ENCODE peak calls at places on chromosomes 4 and X, in nine cellular contexts. N is left cardiac atrium; F is mucosa of descending colon; S is NB4; M is stimulated activated CD4-positive, alpha-beta T cell treated with anti-CD3 and anti-CD28 coated beads, Interleukin-1b, Interleukin-23, amount 100 ng/mL, for 1 hour; J is NCI-H1694 treated with DMSO at 0.1 percent for 48 hours; E is fibroblast of lung; U is LoVo; K is DMS53. R is an unnamed sample.

GRCh38 chr4:26806331-26806730 is 54.3 kb upstream of the STIM2 start:
- DNase-seq in N (no peak), F (no peak), S (no peak), M (no peak), J (no peak), E (peak; percentile 43), U (no peak), K (no peak), R (no peak)

GRCh38 chrX:47648376-47648775 is 2.0 kb downstream of the ELK1 start:
- DNase-seq in N (no peak), F (no peak), S (no peak), M (no peak), J (no peak), E (peak; percentile 22), U (no peak), K (no peak), R (no peak)

GRCh38 chrX:22800360-22800759 is 199.4 kb upstream of the DDX53 start:
- DNase-seq in N (peak; percentile 23), F (peak; percentile 9), S (peak; percentile 86), M (no peak), J (no peak), E (peak; percentile 93), U (no peak), K (peak; percentile 50), R (no peak)

GRCh38 chr4:34193451-34194154 is 2050.7 kb downstream of the ARAP2 start:
- DNase-seq in N (no peak), F (no peak), S (no peak), M (no peak), J (no peak), E (peak; percentile 32), U (no peak), K (no peak), R (no peak)

GRCh38 chrX:111361751-111362150 is 50.2 kb downstream of the DCX start:
- DNase-seq in N (no peak), F (no peak), S (no peak), M (no peak), J (no peak), E (no peak), U (no peak), K (no peak), R (no peak)

GRCh38 chr4:81818385-81818784 is 346.7 kb upstream of the RASGEF1B start:
- DNase-seq in N (no peak), F (no peak), S (no peak), M (no peak), J (no peak), E (no peak), U (no peak), K (no peak), R (no peak)

GRCh38 chr4:86302242-86302641 is 57.6 kb downstream of the MAPK10 start:
- DNase-seq in N (peak; percentile 36), F (peak; percentile 11), S (no peak), M (no peak), J (no peak), E (peak; percentile 94), U (no peak), K (peak; percentile 92), R (peak; percentile 17)

GRCh38 chrX:85365370-85365995 is 14.0 kb downstream of the POF1B start:
- DNase-seq in N (no peak), F (no peak), S (no peak), M (no peak), J (no peak), E (no peak), U (no peak), K (peak; percentile 2), R (no peak)

GRCh38 chrX:129772796-129773431 is 6.8 kb upstream of the SASH3 start:
- DNase-seq in N (peak; percentile 59), F (peak; percentile 76), S (peak; percentile 95), M (no peak), J (no peak), E (no peak), U (no peak), K (no peak), R (no peak)

R was measured in SHP77.